ENCODE peak calls at places on chromosome X, in seven cellular contexts. S is psoas muscle, R is mesenchymal stem cell, P is HCT116, E is BE2C, G is NT2/D1, M is Karpas-422. H is an unnamed sample. For H3K36me3, the result is how much of the 10 kb centered on the place peaks cover.

GRCh38 chrX:150813922-150814321 is 84.5 kb downstream of the CD99L2 start:
- DNase-seq in E (no peak), P (no peak), M (no peak), R (no peak), G (no peak), S (no peak), H (no peak)

GRCh38 chrX:11367609-11368430 is 74.6 kb downstream of the AMELX start:
- DNase-seq in E (no peak), P (no peak), M (no peak), R (peak), G (no peak), S (no peak), H (no peak)

GRCh38 chrX:24027985-24028384 is 999 bp upstream of the KLHL15 start:
- DNase-seq in E (no peak), S (no peak), R (no peak), M (no peak), G (no peak), P (no peak), H (no peak)

GRCh38 chrX:85052207-85052606 is 48.5 kb downstream of the APOOL start:
- DNase-seq in E (no peak), G (no peak), P (no peak), M (no peak), S (no peak), R (peak), H (no peak)

GRCh38 chrX:13473666-13474516 is 95.5 kb upstream of the EGFL6 start:
- DNase-seq in S (no peak), M (no peak), E (no peak), P (no peak), G (no peak), R (no peak), H (no peak)

GRCh38 chrX:79477691-79478090 is 110.6 kb upstream of the ITM2A start:
- DNase-seq in G (no peak), M (no peak), P (no peak), R (no peak), E (no peak), S (no peak), H (no peak)

GRCh38 chrX:42131856-42132255 is 208.5 kb upstream of the CASK start:
- DNase-seq in P (no peak), S (no peak), G (no peak), M (no peak), E (no peak), R (no peak), H (no peak)

GRCh38 chrX:49106930-49107329 is 16.6 kb downstream of the GPKOW start:
- DNase-seq in M (peak), P (no peak), R (peak), E (peak), G (no peak), S (peak), H (no peak)

GRCh38 chrX:106707771-106708454 is 18.6 kb upstream of the RNF128 start:
- DNase-seq in P (peak), R (peak), S (no peak), E (no peak), M (no peak), G (no peak), H (peak)

GRCh38 chrX:152450076-152450475 is 1.0 kb downstream of the GABRA3 start:
- DNase-seq in E (no peak), R (no peak), M (no peak), P (no peak), S (no peak), G (no peak), H (no peak)

GRCh38 chrX:21958888-21959287 is 18.4 kb downstream of the SMS start:
- DNase-seq in S (no peak), M (no peak), E (no peak), G (no peak), R (peak), P (no peak), H (no peak)

GRCh38 chrX:120790552-120790951 is 85.1 kb downstream of the CT47B1 start:
- DNase-seq in G (no peak), R (no peak), S (no peak), E (no peak), P (no peak), M (no peak), H (no peak)

GRCh38 chrX:110442631-110443030 is 84.0 kb downstream of the RTL9 start:
- DNase-seq in R (peak), M (peak), S (no peak), E (peak), P (no peak), G (no peak), H (no peak)

GRCh38 chrX:100090931-100091330 is 319.1 kb downstream of the PCDH19 start:
- DNase-seq in R (peak), P (no peak), M (no peak), S (no peak), G (no peak), E (no peak), H (peak)

GRCh38 chrX:132153166-132153565 is 25.3 kb upstream of the FRMD7 start:
- DNase-seq in R (no peak), S (no peak), E (no peak), G (no peak), M (no peak), P (no peak), H (no peak)

GRCh38 chrX:22999696-23000223 is at the start of gene DDX53:
- DNase-seq in G (no peak), S (no peak), M (no peak), P (no peak), E (no peak), R (no peak), H (no peak)

GRCh38 chrX:38192007-38192625 is 28.6 kb downstream of the SRPX start:
- DNase-seq in S (no peak), M (peak), G (no peak), P (no peak), E (peak), R (no peak), H (no peak)

GRCh38 chrX:143306991-143307965 is 210.0 kb downstream of the SPANXN3 start:
- DNase-seq in E (no peak), R (no peak), G (no peak), P (no peak), S (no peak), M (no peak), H (no peak)

GRCh38 chrX:49227726-49228125 is 5.4 kb downstream of the CACNA1F start:
- DNase-seq in R (no peak), E (no peak), G (no peak), S (no peak), P (no peak), M (no peak), H (no peak)

GRCh38 chrX:84182521-84182920 is 5.5 kb downstream of the RPS6KA6 start:
- DNase-seq in P (no peak), M (peak), S (no peak), G (no peak), E (no peak), R (no peak), H (no peak)

GRCh38 chrX:151680805-151681204 is 14.5 kb upstream of the PRRG3 start:
- DNase-seq in P (peak), R (no peak), G (peak), S (no peak), E (peak), M (peak), H (no peak)

GRCh38 chrX:86066998-86067397 is 19.6 kb upstream of the CHM start:
- DNase-seq in P (no peak), G (no peak), E (peak), R (no peak), S (no peak), M (peak), H (no peak)

GRCh38 chrX:2875798-2876399 is 47.2 kb downstream of the GYG2 start:
- DNase-seq in P (no peak), M (peak), G (no peak), S (no peak), R (no peak), E (no peak), H (no peak)

GRCh38 chrX:72107320-72107719 is 24.4 kb downstream of the RTL5 start:
- DNase-seq in G (no peak), S (no peak), P (no peak), M (peak), R (peak), E (peak), H (no peak)

GRCh38 chrX:95058815-95059214 is 1384.8 kb downstream of the FAM133A start:
- DNase-seq in S (no peak), P (no peak), E (no peak), R (peak), G (no peak), M (no peak), H (peak)

GRCh38 chrX:39894626-39895025 is 203.1 kb downstream of the BCOR start:
- DNase-seq in S (no peak), P (no peak), E (no peak), R (no peak), G (no peak), M (no peak), H (no peak)

GRCh38 chrX:47223476-47224250 is 5.2 kb downstream of the CDK16 start:
- DNase-seq in P (no peak), G (no peak), E (no peak), S (no peak), R (no peak), M (no peak), H (no peak)

GRCh38 chrX:47224896-47225290 is 6.4 kb downstream of the CDK16 start:
- DNase-seq in E (no peak), G (no peak), R (no peak), S (no peak), P (no peak), M (no peak), H (no peak)

GRCh38 chrX:47224266-47224895 is 5.9 kb downstream of the CDK16 start:
- DNase-seq in P (no peak), S (peak), G (no peak), R (no peak), M (no peak), E (no peak), H (no peak)

GRCh38 chrX:47221756-47222155 is 3.3 kb downstream of the CDK16 start:
- DNase-seq in R (no peak), G (no peak), M (no peak), S (no peak), E (no peak), P (no peak), H (no peak)

DNA sequence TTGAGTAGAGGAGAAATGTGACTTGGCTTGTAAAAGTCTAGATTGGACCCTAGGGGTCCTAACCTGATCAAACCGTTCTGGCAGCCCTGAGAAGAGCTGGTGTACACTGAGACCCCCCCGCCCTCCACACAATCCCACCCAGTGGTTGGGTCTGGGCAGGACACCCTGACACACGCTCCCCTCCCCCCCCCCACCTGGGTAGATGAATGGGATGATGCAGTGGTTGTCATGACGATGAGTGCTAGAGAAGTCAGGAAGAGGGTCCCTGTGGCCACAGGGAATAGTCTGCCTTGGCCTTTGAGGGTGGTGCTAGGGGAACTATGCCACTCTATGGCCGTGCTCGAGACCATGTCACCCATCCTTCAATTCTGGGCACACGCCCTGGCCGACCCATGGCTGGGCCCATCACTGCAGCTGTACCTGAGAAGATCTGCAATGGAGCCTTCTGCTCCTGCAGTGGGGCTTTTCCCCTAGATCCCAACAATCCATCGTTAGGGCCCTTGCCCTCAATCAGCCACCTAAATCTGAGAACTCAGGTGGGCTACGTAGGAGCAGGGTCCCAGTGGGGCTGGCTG is 4.4 kb downstream of the CDK16 start:
- DNase-seq in E (peak), G (no peak), S (no peak), M (no peak), P (no peak), R (no peak), H (no peak)
- H3K36me3 ChIP-seq in E (under half), G (half or more), S (under half), M (under half), P (under half), R (under half), H (under half)

GRCh38 chrX:154049209-154050112 is 29.8 kb upstream of the IRAK1 start:
- DNase-seq in G (no peak), E (no peak), M (no peak), R (no peak), P (no peak), S (peak), H (no peak)
- H3K36me3 ChIP-seq in G (under half), E (under half), M (under half), R (under half), P (under half), S (under half), H (under half)

DNA sequence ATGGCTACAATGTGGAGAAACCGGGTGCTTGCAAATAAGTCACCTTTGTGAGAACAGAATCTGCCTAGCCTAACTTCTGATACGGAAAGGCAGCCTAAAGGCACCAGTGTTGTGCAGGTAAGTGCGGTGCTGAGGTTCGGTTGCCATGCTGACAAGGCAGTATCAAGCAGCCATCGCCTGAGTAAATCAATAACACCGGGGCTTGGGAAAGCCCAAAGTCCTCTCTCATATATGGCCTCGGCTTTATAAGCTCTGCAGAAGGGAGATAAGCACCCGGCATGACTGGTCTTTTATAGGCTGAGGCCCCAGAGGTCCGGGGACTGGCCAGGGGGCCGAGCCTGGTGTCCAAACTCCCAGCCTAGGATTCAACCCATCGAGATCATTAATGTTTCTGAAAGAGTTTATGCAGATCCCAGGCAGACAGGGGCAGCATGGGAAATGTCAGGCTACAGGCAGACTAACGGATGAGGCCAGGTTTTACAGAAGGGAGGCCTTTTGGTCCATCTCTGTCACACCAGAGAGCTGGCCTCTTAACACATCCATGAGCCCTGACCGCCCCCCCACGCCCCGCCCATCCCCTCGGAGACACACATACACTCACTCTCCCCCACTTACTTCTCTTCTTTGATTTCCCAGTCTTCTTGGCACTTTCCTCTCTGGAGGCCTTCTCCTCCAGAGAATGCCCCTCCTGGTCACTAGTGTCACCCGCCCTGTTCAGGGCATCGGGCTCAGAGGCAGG is 38.5 kb downstream of the ELF4 start:
- DNase-seq in P (no peak), M (no peak), G (no peak), S (no peak), E (no peak), R (no peak), H (no peak)
- H3K36me3 ChIP-seq in P (under half), M (under half), G (under half), S (under half), E (under half), R (under half), H (under half)

DNA sequence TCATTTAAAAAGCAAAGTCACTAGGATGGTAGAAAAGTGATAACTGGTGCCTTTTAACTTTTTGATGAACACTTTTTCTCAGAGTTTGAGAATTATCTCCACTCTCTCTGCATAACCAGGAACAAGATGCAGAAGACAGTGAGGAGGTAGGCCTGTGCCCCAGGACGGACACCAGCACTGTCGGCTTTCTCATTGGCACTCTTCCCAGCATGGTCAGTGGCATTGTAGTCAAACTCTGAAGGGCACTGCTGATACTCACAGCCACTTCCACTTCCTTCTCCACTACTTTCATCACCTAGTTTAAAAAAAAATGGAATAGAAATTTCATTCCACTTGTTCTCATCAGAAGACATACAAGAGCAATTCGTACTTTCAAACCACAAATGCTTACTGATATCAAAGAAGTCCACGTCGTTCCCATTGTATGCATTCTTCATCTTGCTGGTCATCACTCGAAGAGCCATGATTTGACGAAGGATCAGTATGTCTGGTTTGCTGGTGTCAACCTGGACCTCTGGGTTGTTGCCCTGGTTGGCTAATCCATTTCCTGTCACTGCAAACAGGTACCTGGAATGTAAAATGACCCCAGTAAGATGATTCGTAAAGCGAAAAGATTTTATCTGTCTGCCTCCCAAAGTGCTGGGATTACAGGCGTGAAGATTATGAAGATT is 84.8 kb upstream of the TFDP3 start:
- DNase-seq in S (no peak), E (no peak), R (no peak), G (no peak), P (no peak), M (no peak), H (no peak)
- H3K36me3 ChIP-seq in S (under half), E (under half), R (half or more), G (under half), P (under half), M (under half), H (under half)

GRCh38 chrX:1400049-1400448 is 8.1 kb upstream of the SLC25A6 start:
- DNase-seq in R (no peak), G (no peak), E (no peak), S (no peak), P (no peak), M (no peak), H (no peak)
- H3K36me3 ChIP-seq in R (half or more), G (half or more), E (under half), S (under half), P (under half), M (under half), H (under half)

GRCh38 chrX:16851421-16851820 is 18.7 kb downstream of the RBBP7 start:
- DNase-seq in E (no peak), S (no peak), P (no peak), M (no peak), G (no peak), R (peak), H (no peak)
- H3K36me3 ChIP-seq in E (under half), S (under half), P (under half), M (under half), G (half or more), R (half or more), H (under half)

GRCh38 chrX:53637479-53637878 is 49.0 kb downstream of the HUWE1 start:
- DNase-seq in R (no peak), E (no peak), P (no peak), G (no peak), M (no peak), S (no peak), H (no peak)
- H3K36me3 ChIP-seq in R (half or more), E (half or more), P (under half), G (half or more), M (under half), S (under half), H (under half)